ENCODE peak calls at places on chromosomes 1 and 21, in ten cellular contexts. L, I, S, Z, W, M, O, C, X and Y are unnamed samples.
A peak's percentile ranks its signal among the peaks of the same experiment; 100 is the strongest.

GRCh38 chr1:193569696-193570269 is 383.4 kb upstream of the B3GALT2 start:
- DNase-seq in L (no peak), I (no peak), S (peak; percentile 60), Z (no peak), W (no peak), M (no peak), O (peak; percentile 62), C (no peak), X (no peak), Y (no peak)

GRCh38 chr1:230335861-230336549 is 90.1 kb downstream of the PGBD5 start:
- DNase-seq in L (no peak), I (no peak), S (peak; percentile 44), Z (peak; percentile 37), W (no peak), M (no peak), O (no peak), C (no peak), X (no peak), Y (no peak)

GRCh38 chr1:19613075-19613748 is 30.9 kb upstream of the NBL1 start:
- DNase-seq in L (no peak), I (no peak), S (no peak), Z (no peak), W (no peak), M (no peak), O (no peak), C (no peak), X (no peak), Y (no peak)

GRCh38 chr1:87404306-87404705 is 75.6 kb downstream of the LMO4 start:
- DNase-seq in L (no peak), I (peak; percentile 65), S (no peak), Z (no peak), W (no peak), M (no peak), O (no peak), C (no peak), X (no peak), Y (no peak)

GRCh38 chr1:91764471-91765115 is 121.4 kb downstream of the TGFBR3 start:
- DNase-seq in L (no peak), I (no peak), S (no peak), Z (no peak), W (no peak), M (no peak), O (no peak), C (no peak), X (no peak), Y (peak; percentile 67)

GRCh38 chr1:58727363-58727762 is 27.5 kb upstream of the MYSM1 start:
- DNase-seq in L (no peak), I (peak; percentile 98), S (peak; percentile 95), Z (peak; percentile 18), W (peak; percentile 83), M (peak; percentile 64), O (no peak), C (no peak), X (no peak), Y (no peak)

GRCh38 chr1:181737056-181737455 is 253.7 kb downstream of the CACNA1E start:
- DNase-seq in L (no peak), I (no peak), S (no peak), Z (no peak), W (no peak), M (no peak), O (no peak), C (no peak), X (no peak), Y (peak; percentile 13)

GRCh38 chr1:67256291-67257172 is 51.1 kb upstream of the IL12RB2 start:
- DNase-seq in L (no peak), I (no peak), S (peak; percentile 12), Z (no peak), W (no peak), M (no peak), O (no peak), C (no peak), X (no peak), Y (no peak)

GRCh38 chr21:41142051-41142795 is 25.7 kb upstream of the BACE2 start:
- DNase-seq in L (no peak), I (peak; percentile 86), S (peak; percentile 90), Z (no peak), W (no peak), M (peak; percentile 53), O (no peak), C (no peak), X (no peak), Y (peak; percentile 9)

GRCh38 chr1:37717631-37718030 is 25.3 kb downstream of the CDCA8 start:
- DNase-seq in L (no peak), I (no peak), S (no peak), Z (no peak), W (no peak), M (no peak), O (no peak), C (no peak), X (no peak), Y (no peak)

GRCh38 chr21:33025106-33025470 is 647 bp upstream of the OLIG2 start:
- DNase-seq in L (no peak), I (no peak), S (no peak), Z (no peak), W (no peak), M (no peak), O (no peak), C (peak; percentile 24), X (no peak), Y (peak; percentile 82)

GRCh38 chr1:56415720-56416119 is 163.6 kb downstream of the PLPP3 start:
- DNase-seq in L (no peak), I (no peak), S (no peak), Z (no peak), W (no peak), M (no peak), O (no peak), C (no peak), X (no peak), Y (no peak)

GRCh38 chr1:208748766-208749165 is 504.6 kb upstream of the PLXNA2 start:
- DNase-seq in L (no peak), I (no peak), S (no peak), Z (no peak), W (no peak), M (no peak), O (no peak), C (no peak), X (no peak), Y (no peak)
- H3K9me2 ChIP-seq in L (no peaks in the 10 kb centered on the region), I (no peaks in the 10 kb centered on the region), S (no peaks in the 10 kb centered on the region), Z (no peaks in the 10 kb centered on the region), W (no peaks in the 10 kb centered on the region), M (no peaks in the 10 kb centered on the region), O (no peaks in the 10 kb centered on the region), C (no peaks in the 10 kb centered on the region), X (no peaks in the 10 kb centered on the region), Y (no peaks in the 10 kb centered on the region)

DNA sequence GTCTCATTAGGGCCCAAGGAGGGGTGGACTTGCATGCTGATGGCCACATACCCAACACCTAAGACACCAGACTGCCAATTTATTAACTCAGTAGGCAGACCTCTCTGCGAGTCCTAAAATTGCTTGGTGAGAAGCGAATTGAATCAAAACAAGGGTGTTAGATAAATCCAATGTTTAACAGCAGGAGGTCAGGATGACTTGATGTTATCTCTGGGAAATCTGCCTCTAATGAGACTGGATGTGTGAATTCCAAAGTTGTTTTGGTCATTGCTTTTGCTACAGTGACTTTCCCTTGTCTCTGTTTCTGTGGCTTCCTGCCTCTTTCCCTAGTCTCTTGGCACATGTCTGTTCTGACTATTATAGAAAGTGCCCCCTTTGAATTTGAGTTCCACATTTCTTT is 20.8 kb downstream of the MTR start:
- DNase-seq in L (no peak), I (no peak), S (no peak), Z (no peak), W (no peak), M (no peak), O (no peak), C (no peak), X (no peak), Y (no peak)
- H3K36me3 ChIP-seq in L (peaks cover 99% of the 10 kb centered on the region), I (peaks cover 7% of the 10 kb centered on the region), S (peaks cover 31% of the 10 kb centered on the region), Z (no peaks in the 10 kb centered on the region), W (peaks cover 6% of the 10 kb centered on the region), M (peaks cover 8% of the 10 kb centered on the region), O (no peaks in the 10 kb centered on the region), C (peaks cover 32% of the 10 kb centered on the region), X (peaks cover 57% of the 10 kb centered on the region), Y (peaks cover 5% of the 10 kb centered on the region)

GRCh38 chr1:115496904-115497527 is 144.8 kb upstream of the VANGL1 start:
- DNase-seq in L (no peak), I (peak; percentile 92), S (peak; percentile 80), Z (peak; percentile 31), W (no peak), M (peak; percentile 66), O (no peak), C (no peak), X (no peak), Y (no peak)

GRCh38 chr1:115493834-115494233 is 147.9 kb upstream of the VANGL1 start:
- DNase-seq in L (no peak), I (no peak), S (no peak), Z (no peak), W (no peak), M (no peak), O (no peak), C (no peak), X (no peak), Y (no peak)

GRCh38 chr1:115492880-115493279 is 148.9 kb upstream of the VANGL1 start:
- DNase-seq in L (no peak), I (peak; percentile 48), S (peak; percentile 75), Z (no peak), W (no peak), M (no peak), O (no peak), C (no peak), X (no peak), Y (no peak)

GRCh38 chr1:115495603-115496002 is 146.2 kb upstream of the VANGL1 start:
- DNase-seq in L (no peak), I (peak; percentile 60), S (peak; percentile 88), Z (no peak), W (no peak), M (peak; percentile 43), O (no peak), C (no peak), X (no peak), Y (no peak)

GRCh38 chr1:115495111-115495510 is 146.7 kb upstream of the VANGL1 start:
- DNase-seq in L (no peak), I (no peak), S (no peak), Z (no peak), W (no peak), M (no peak), O (no peak), C (no peak), X (no peak), Y (no peak)
- H3K9me2 ChIP-seq in L (no peaks in the 10 kb centered on the region), I (no peaks in the 10 kb centered on the region), S (no peaks in the 10 kb centered on the region), Z (no peaks in the 10 kb centered on the region), W (no peaks in the 10 kb centered on the region), M (no peaks in the 10 kb centered on the region), O (no peaks in the 10 kb centered on the region), C (no peaks in the 10 kb centered on the region), X (no peaks in the 10 kb centered on the region), Y (peaks cover 9% of the 10 kb centered on the region)

GRCh38 chr1:168606096-168606495 is 29.7 kb downstream of the XCL1 start:
- DNase-seq in L (no peak), I (peak; percentile 73), S (no peak), Z (no peak), W (no peak), M (no peak), O (no peak), C (no peak), X (no peak), Y (no peak)
- H3K36me3 ChIP-seq in L (no peaks in the 10 kb centered on the region), I (no peaks in the 10 kb centered on the region), S (no peaks in the 10 kb centered on the region), Z (no peaks in the 10 kb centered on the region), W (no peaks in the 10 kb centered on the region), M (no peaks in the 10 kb centered on the region), O (no peaks in the 10 kb centered on the region), C (no peaks in the 10 kb centered on the region), X (no peaks in the 10 kb centered on the region), Y (no peaks in the 10 kb centered on the region)